ENCODE peak calls at places on chromosomes 7 and 10, in ten cellular contexts. One of them, this sample, is unnamed.

GRCh38 chr7:130303982-130304381 is 11.0 kb downstream of the CPA4 start:
- DNase-seq in EH: no peak
- DNase-seq in epithelial cell of esophagus: no peak
- DNase-seq in AML-193: no peak
- DNase-seq in fibroblast of mammary gland: no peak
- DNase-seq in esophagus squamous epithelium: no peak
- DNase-seq in caudate nucleus: no peak
- DNase-seq in astrocyte of the hippocampus: no peak
- DNase-seq in dermis microvascular lymphatic vessel endothelial cell: no peak
- DNase-seq in NCI-H1436: no peak
- DNase-seq in this sample: no peak

GRCh38 chr10:104028146-104028545 is 57.5 kb downstream of the COL17A1 start:
- DNase-seq in EH: peak
- DNase-seq in epithelial cell of esophagus: peak
- DNase-seq in AML-193: no peak
- DNase-seq in fibroblast of mammary gland: peak
- DNase-seq in esophagus squamous epithelium: no peak
- DNase-seq in caudate nucleus: peak
- DNase-seq in astrocyte of the hippocampus: peak
- DNase-seq in dermis microvascular lymphatic vessel endothelial cell: no peak
- DNase-seq in NCI-H1436: peak
- DNase-seq in this sample: no peak

GRCh38 chr7:90946711-90947501 is 317.3 kb upstream of the FZD1 start:
- DNase-seq in EH: no peak
- DNase-seq in epithelial cell of esophagus: no peak
- DNase-seq in AML-193: no peak
- DNase-seq in fibroblast of mammary gland: no peak
- DNase-seq in esophagus squamous epithelium: no peak
- DNase-seq in caudate nucleus: no peak
- DNase-seq in astrocyte of the hippocampus: no peak
- DNase-seq in dermis microvascular lymphatic vessel endothelial cell: no peak
- DNase-seq in NCI-H1436: no peak
- DNase-seq in this sample: no peak

GRCh38 chr7:18167815-18168214 is 140.2 kb upstream of the PRPS1L1 start:
- DNase-seq in EH: no peak
- DNase-seq in epithelial cell of esophagus: no peak
- DNase-seq in AML-193: no peak
- DNase-seq in fibroblast of mammary gland: no peak
- DNase-seq in esophagus squamous epithelium: no peak
- DNase-seq in caudate nucleus: no peak
- DNase-seq in astrocyte of the hippocampus: no peak
- DNase-seq in dermis microvascular lymphatic vessel endothelial cell: no peak
- DNase-seq in NCI-H1436: no peak
- DNase-seq in this sample: no peak

GRCh38 chr10:119650692-119651513 is at the start of gene BAG3:
- DNase-seq in EH: peak
- DNase-seq in epithelial cell of esophagus: peak
- DNase-seq in AML-193: peak
- DNase-seq in fibroblast of mammary gland: peak
- DNase-seq in esophagus squamous epithelium: peak
- DNase-seq in caudate nucleus: peak
- DNase-seq in astrocyte of the hippocampus: peak
- DNase-seq in dermis microvascular lymphatic vessel endothelial cell: peak
- DNase-seq in NCI-H1436: peak
- DNase-seq in this sample: peak

GRCh38 chr7:137990251-137990901 is 11.5 kb downstream of the CREB3L2 start:
- DNase-seq in EH: peak
- DNase-seq in epithelial cell of esophagus: peak
- DNase-seq in AML-193: no peak
- DNase-seq in fibroblast of mammary gland: peak
- DNase-seq in esophagus squamous epithelium: no peak
- DNase-seq in caudate nucleus: no peak
- DNase-seq in astrocyte of the hippocampus: peak
- DNase-seq in dermis microvascular lymphatic vessel endothelial cell: peak
- DNase-seq in NCI-H1436: no peak
- DNase-seq in this sample: no peak

GRCh38 chr10:33666686-33667480 is 332.4 kb upstream of the NRP1 start:
- DNase-seq in EH: no peak
- DNase-seq in epithelial cell of esophagus: no peak
- DNase-seq in AML-193: peak
- DNase-seq in fibroblast of mammary gland: peak
- DNase-seq in esophagus squamous epithelium: no peak
- DNase-seq in caudate nucleus: no peak
- DNase-seq in astrocyte of the hippocampus: no peak
- DNase-seq in dermis microvascular lymphatic vessel endothelial cell: no peak
- DNase-seq in NCI-H1436: no peak
- DNase-seq in this sample: no peak

GRCh38 chr7:94823952-94824351 is 83.4 kb upstream of the PPP1R9A start:
- DNase-seq in EH: peak
- DNase-seq in epithelial cell of esophagus: peak
- DNase-seq in AML-193: no peak
- DNase-seq in fibroblast of mammary gland: peak
- DNase-seq in esophagus squamous epithelium: no peak
- DNase-seq in caudate nucleus: no peak
- DNase-seq in astrocyte of the hippocampus: peak
- DNase-seq in dermis microvascular lymphatic vessel endothelial cell: no peak
- DNase-seq in NCI-H1436: no peak
- DNase-seq in this sample: no peak

GRCh38 chr7:51062222-51062987 is 254.2 kb downstream of the COBL start:
- DNase-seq in EH: no peak
- DNase-seq in epithelial cell of esophagus: peak
- DNase-seq in AML-193: no peak
- DNase-seq in fibroblast of mammary gland: no peak
- DNase-seq in esophagus squamous epithelium: no peak
- DNase-seq in caudate nucleus: no peak
- DNase-seq in astrocyte of the hippocampus: peak
- DNase-seq in dermis microvascular lymphatic vessel endothelial cell: no peak
- DNase-seq in NCI-H1436: no peak
- DNase-seq in this sample: no peak

GRCh38 chr10:102593074-102593803 is 51.0 kb upstream of the TRIM8 start:
- DNase-seq in EH: peak
- DNase-seq in epithelial cell of esophagus: no peak
- DNase-seq in AML-193: no peak
- DNase-seq in fibroblast of mammary gland: peak
- DNase-seq in esophagus squamous epithelium: no peak
- DNase-seq in caudate nucleus: no peak
- DNase-seq in astrocyte of the hippocampus: peak
- DNase-seq in dermis microvascular lymphatic vessel endothelial cell: no peak
- DNase-seq in NCI-H1436: no peak
- DNase-seq in this sample: no peak

GRCh38 chr7:38731195-38731594 is 100.0 kb upstream of the AMPH start:
- DNase-seq in EH: peak
- DNase-seq in epithelial cell of esophagus: peak
- DNase-seq in AML-193: no peak
- DNase-seq in fibroblast of mammary gland: peak
- DNase-seq in esophagus squamous epithelium: no peak
- DNase-seq in caudate nucleus: no peak
- DNase-seq in astrocyte of the hippocampus: peak
- DNase-seq in dermis microvascular lymphatic vessel endothelial cell: no peak
- DNase-seq in NCI-H1436: no peak
- DNase-seq in this sample: no peak

GRCh38 chr10:63887026-63887589 is 365.9 kb downstream of the REEP3 start:
- DNase-seq in EH: no peak
- DNase-seq in epithelial cell of esophagus: no peak
- DNase-seq in AML-193: no peak
- DNase-seq in fibroblast of mammary gland: no peak
- DNase-seq in esophagus squamous epithelium: no peak
- DNase-seq in caudate nucleus: no peak
- DNase-seq in astrocyte of the hippocampus: no peak
- DNase-seq in dermis microvascular lymphatic vessel endothelial cell: peak
- DNase-seq in NCI-H1436: no peak
- DNase-seq in this sample: no peak

GRCh38 chr10:101193210-101193609 is 36.1 kb downstream of the LBX1 start:
- DNase-seq in EH: no peak
- DNase-seq in epithelial cell of esophagus: no peak
- DNase-seq in AML-193: no peak
- DNase-seq in fibroblast of mammary gland: no peak
- DNase-seq in esophagus squamous epithelium: no peak
- DNase-seq in caudate nucleus: no peak
- DNase-seq in astrocyte of the hippocampus: no peak
- DNase-seq in dermis microvascular lymphatic vessel endothelial cell: no peak
- DNase-seq in NCI-H1436: no peak
- DNase-seq in this sample: no peak

GRCh38 chr10:130495891-130496642 is 359.9 kb downstream of the GLRX3 start:
- DNase-seq in EH: no peak
- DNase-seq in epithelial cell of esophagus: peak
- DNase-seq in AML-193: no peak
- DNase-seq in fibroblast of mammary gland: peak
- DNase-seq in esophagus squamous epithelium: no peak
- DNase-seq in caudate nucleus: no peak
- DNase-seq in astrocyte of the hippocampus: no peak
- DNase-seq in dermis microvascular lymphatic vessel endothelial cell: no peak
- DNase-seq in NCI-H1436: no peak
- DNase-seq in this sample: no peak